ENCODE peak calls at places on chromosomes 3 and 15, in five cellular contexts. One of them, this sample, is unnamed.

GRCh38 chr3:13705702-13706280 is 156.9 kb downstream of the FBLN2 start:
- DNase-seq in astrocyte of the cerebellum: no peak
- DNase-seq in dorsolateral prefrontal cortex: no peak
- DNase-seq in SK-N-SH: no peak
- DNase-seq in body of pancreas: peak; percentile 2
- DNase-seq in this sample: no peak

GRCh38 chr15:89003865-89004725 is 84.2 kb upstream of the ABHD2 start:
- DNase-seq in dorsolateral prefrontal cortex: no peak
- DNase-seq in astrocyte of the cerebellum: no peak
- DNase-seq in SK-N-SH: peak; percentile 65
- DNase-seq in body of pancreas: no peak
- DNase-seq in this sample: no peak

GRCh38 chr15:31327674-31328424 is 1.2 kb downstream of the KLF13 start:
- DNase-seq in dorsolateral prefrontal cortex: peak; percentile 60
- DNase-seq in astrocyte of the cerebellum: no peak
- DNase-seq in body of pancreas: peak; percentile 74
- DNase-seq in SK-N-SH: peak; percentile 81
- DNase-seq in this sample: no peak

GRCh38 chr3:182913889-182914288 is 66.4 kb downstream of the DCUN1D1 start:
- DNase-seq in body of pancreas: no peak
- DNase-seq in SK-N-SH: no peak
- DNase-seq in astrocyte of the cerebellum: no peak
- DNase-seq in dorsolateral prefrontal cortex: no peak
- DNase-seq in this sample: no peak

GRCh38 chr3:190526787-190527767 is 13.2 kb downstream of the IL1RAP start:
- DNase-seq in body of pancreas: no peak
- DNase-seq in dorsolateral prefrontal cortex: no peak
- DNase-seq in SK-N-SH: no peak
- DNase-seq in astrocyte of the cerebellum: no peak
- DNase-seq in this sample: no peak

GRCh38 chr3:38528457-38528856 is 32.3 kb downstream of the EXOG start:
- DNase-seq in astrocyte of the cerebellum: no peak
- DNase-seq in SK-N-SH: peak; percentile 60
- DNase-seq in body of pancreas: no peak
- DNase-seq in dorsolateral prefrontal cortex: no peak
- DNase-seq in this sample: no peak

GRCh38 chr3:41405466-41405865 is 206.2 kb downstream of the CTNNB1 start:
- DNase-seq in body of pancreas: no peak
- DNase-seq in astrocyte of the cerebellum: peak; percentile 23
- DNase-seq in dorsolateral prefrontal cortex: no peak
- DNase-seq in SK-N-SH: no peak
- DNase-seq in this sample: no peak

GRCh38 chr15:70061086-70061370 is 36.7 kb downstream of the TLE3 start:
- DNase-seq in body of pancreas: no peak
- DNase-seq in astrocyte of the cerebellum: no peak
- DNase-seq in SK-N-SH: no peak
- DNase-seq in dorsolateral prefrontal cortex: peak; percentile 57
- DNase-seq in this sample: no peak

GRCh38 chr3:140821493-140821892 is 120.1 kb upstream of the SLC25A36 start:
- DNase-seq in dorsolateral prefrontal cortex: no peak
- DNase-seq in SK-N-SH: no peak
- DNase-seq in astrocyte of the cerebellum: no peak
- DNase-seq in body of pancreas: no peak
- DNase-seq in this sample: no peak

GRCh38 chr3:177596248-177596821 is 399.1 kb upstream of the TBL1XR1 start:
- DNase-seq in body of pancreas: peak; percentile 70
- DNase-seq in SK-N-SH: no peak
- DNase-seq in astrocyte of the cerebellum: peak; percentile 35
- DNase-seq in dorsolateral prefrontal cortex: no peak
- DNase-seq in this sample: no peak

GRCh38 chr3:196498297-196498696 is 5.3 kb downstream of the RNF168 start:
- DNase-seq in astrocyte of the cerebellum: no peak
- DNase-seq in dorsolateral prefrontal cortex: no peak
- DNase-seq in body of pancreas: no peak
- DNase-seq in SK-N-SH: no peak
- DNase-seq in this sample: no peak

GRCh38 chr3:192869131-192870027 is 48.3 kb downstream of the MB21D2 start:
- DNase-seq in SK-N-SH: no peak
- DNase-seq in astrocyte of the cerebellum: no peak
- DNase-seq in dorsolateral prefrontal cortex: peak; percentile 21
- DNase-seq in body of pancreas: no peak
- DNase-seq in this sample: no peak

GRCh38 chr15:26082833-26083174 is 219.7 kb upstream of the ATP10A start:
- DNase-seq in dorsolateral prefrontal cortex: no peak
- DNase-seq in SK-N-SH: no peak
- DNase-seq in astrocyte of the cerebellum: no peak
- DNase-seq in body of pancreas: no peak
- DNase-seq in this sample: peak; percentile 32

GRCh38 chr3:185825639-185826481 is 1.0 kb upstream of the IGF2BP2 start:
- DNase-seq in dorsolateral prefrontal cortex: no peak
- DNase-seq in astrocyte of the cerebellum: no peak
- DNase-seq in body of pancreas: peak; percentile 72
- DNase-seq in SK-N-SH: peak; percentile 65
- DNase-seq in this sample: no peak

GRCh38 chr3:113532698-113533533 is 561 bp downstream of the SIDT1 start:
- DNase-seq in astrocyte of the cerebellum: no peak
- DNase-seq in body of pancreas: peak; percentile 43
- DNase-seq in dorsolateral prefrontal cortex: no peak
- DNase-seq in SK-N-SH: peak; percentile 79
- DNase-seq in this sample: no peak

GRCh38 chr3:154548341-154548740 is 118.4 kb upstream of the GPR149 start:
- DNase-seq in SK-N-SH: no peak
- DNase-seq in body of pancreas: no peak
- DNase-seq in dorsolateral prefrontal cortex: no peak
- DNase-seq in astrocyte of the cerebellum: no peak
- DNase-seq in this sample: no peak

GRCh38 chr3:162441716-162442115 is 945.1 kb downstream of the OTOL1 start:
- DNase-seq in body of pancreas: no peak
- DNase-seq in astrocyte of the cerebellum: no peak
- DNase-seq in SK-N-SH: no peak
- DNase-seq in dorsolateral prefrontal cortex: no peak
- DNase-seq in this sample: no peak

GRCh38 chr15:41115088-41115651 is 910 bp downstream of the INO80 start:
- DNase-seq in dorsolateral prefrontal cortex: no peak
- DNase-seq in body of pancreas: no peak
- DNase-seq in SK-N-SH: peak; percentile 53
- DNase-seq in astrocyte of the cerebellum: peak; percentile 69
- DNase-seq in this sample: no peak

GRCh38 chr15:78072080-78072892 is 5.2 kb downstream of the TBC1D2B start:
- DNase-seq in SK-N-SH: no peak
- DNase-seq in astrocyte of the cerebellum: no peak
- DNase-seq in dorsolateral prefrontal cortex: peak; percentile 35
- DNase-seq in body of pancreas: no peak
- DNase-seq in this sample: peak; percentile 58

GRCh38 chr15:88657326-88658069 is 18.7 kb downstream of the ISG20 start:
- DNase-seq in astrocyte of the cerebellum: no peak
- DNase-seq in dorsolateral prefrontal cortex: no peak
- DNase-seq in SK-N-SH: peak; percentile 78
- DNase-seq in body of pancreas: peak; percentile 52
- DNase-seq in this sample: no peak

GRCh38 chr3:20320489-20320888 is 134.5 kb upstream of the SGO1 start:
- DNase-seq in SK-N-SH: no peak
- DNase-seq in astrocyte of the cerebellum: no peak
- DNase-seq in dorsolateral prefrontal cortex: no peak
- DNase-seq in body of pancreas: peak; percentile 64
- DNase-seq in this sample: no peak

GRCh38 chr15:85151861-85152260 is 170.2 kb downstream of the PDE8A start:
- DNase-seq in SK-N-SH: no peak
- DNase-seq in dorsolateral prefrontal cortex: no peak
- DNase-seq in body of pancreas: no peak
- DNase-seq in astrocyte of the cerebellum: no peak
- DNase-seq in this sample: no peak

GRCh38 chr3:126127452-126127851 is 43.5 kb upstream of the SLC41A3 start:
- DNase-seq in SK-N-SH: no peak
- DNase-seq in astrocyte of the cerebellum: no peak
- DNase-seq in dorsolateral prefrontal cortex: no peak
- DNase-seq in body of pancreas: peak; percentile 4
- DNase-seq in this sample: no peak

GRCh38 chr3:87503901-87504498 is 227.6 kb upstream of the POU1F1 start:
- DNase-seq in dorsolateral prefrontal cortex: no peak
- DNase-seq in astrocyte of the cerebellum: peak; percentile 64
- DNase-seq in SK-N-SH: peak; percentile 47
- DNase-seq in body of pancreas: peak; percentile 50
- DNase-seq in this sample: peak; percentile 32

GRCh38 chr3:23077126-23077525 is 126.0 kb upstream of the UBE2E2 start:
- DNase-seq in SK-N-SH: no peak
- DNase-seq in astrocyte of the cerebellum: no peak
- DNase-seq in body of pancreas: no peak
- DNase-seq in dorsolateral prefrontal cortex: no peak
- DNase-seq in this sample: no peak

GRCh38 chr3:188294823-188295487 is 141.0 kb downstream of the LPP start:
- DNase-seq in SK-N-SH: no peak
- DNase-seq in dorsolateral prefrontal cortex: no peak
- DNase-seq in astrocyte of the cerebellum: peak; percentile 91
- DNase-seq in body of pancreas: peak; percentile 67
- DNase-seq in this sample: peak; percentile 80

GRCh38 chr3:107899996-107900651 is 190.7 kb downstream of the CD47 start:
- DNase-seq in body of pancreas: no peak
- DNase-seq in astrocyte of the cerebellum: no peak
- DNase-seq in dorsolateral prefrontal cortex: no peak
- DNase-seq in SK-N-SH: no peak
- DNase-seq in this sample: no peak

GRCh38 chr3:113697192-113698090 is 999 bp upstream of the USF3 start:
- DNase-seq in body of pancreas: peak; percentile 42
- DNase-seq in SK-N-SH: peak; percentile 43
- DNase-seq in dorsolateral prefrontal cortex: peak; percentile 4
- DNase-seq in astrocyte of the cerebellum: no peak
- DNase-seq in this sample: no peak

GRCh38 chr3:69297525-69297924 is 88.4 kb downstream of the FRMD4B start:
- DNase-seq in astrocyte of the cerebellum: no peak
- DNase-seq in dorsolateral prefrontal cortex: no peak
- DNase-seq in body of pancreas: no peak
- DNase-seq in SK-N-SH: peak; percentile 60
- DNase-seq in this sample: no peak
- TF ChIP-seq CTCF in astrocyte of the cerebellum: no peak
- TF ChIP-seq CTCF in dorsolateral prefrontal cortex: no peak
- TF ChIP-seq CTCF in body of pancreas: no peak
- TF ChIP-seq CTCF in SK-N-SH: no peak
- TF ChIP-seq CTCF in this sample: no peak

GRCh38 chr15:64772964-64773363 is 2.4 kb downstream of the RBPMS2 start:
- DNase-seq in body of pancreas: no peak
- DNase-seq in SK-N-SH: no peak
- DNase-seq in dorsolateral prefrontal cortex: no peak
- DNase-seq in astrocyte of the cerebellum: no peak
- DNase-seq in this sample: no peak
- H3K4me3 ChIP-seq in body of pancreas: no peak overlapping the region
- H3K4me3 ChIP-seq in SK-N-SH: no peak overlapping the region
- H3K4me3 ChIP-seq in dorsolateral prefrontal cortex: no peak overlapping the region
- H3K4me3 ChIP-seq in astrocyte of the cerebellum: no peak overlapping the region
- H3K4me3 ChIP-seq in this sample: no peak overlapping the region

DNA sequence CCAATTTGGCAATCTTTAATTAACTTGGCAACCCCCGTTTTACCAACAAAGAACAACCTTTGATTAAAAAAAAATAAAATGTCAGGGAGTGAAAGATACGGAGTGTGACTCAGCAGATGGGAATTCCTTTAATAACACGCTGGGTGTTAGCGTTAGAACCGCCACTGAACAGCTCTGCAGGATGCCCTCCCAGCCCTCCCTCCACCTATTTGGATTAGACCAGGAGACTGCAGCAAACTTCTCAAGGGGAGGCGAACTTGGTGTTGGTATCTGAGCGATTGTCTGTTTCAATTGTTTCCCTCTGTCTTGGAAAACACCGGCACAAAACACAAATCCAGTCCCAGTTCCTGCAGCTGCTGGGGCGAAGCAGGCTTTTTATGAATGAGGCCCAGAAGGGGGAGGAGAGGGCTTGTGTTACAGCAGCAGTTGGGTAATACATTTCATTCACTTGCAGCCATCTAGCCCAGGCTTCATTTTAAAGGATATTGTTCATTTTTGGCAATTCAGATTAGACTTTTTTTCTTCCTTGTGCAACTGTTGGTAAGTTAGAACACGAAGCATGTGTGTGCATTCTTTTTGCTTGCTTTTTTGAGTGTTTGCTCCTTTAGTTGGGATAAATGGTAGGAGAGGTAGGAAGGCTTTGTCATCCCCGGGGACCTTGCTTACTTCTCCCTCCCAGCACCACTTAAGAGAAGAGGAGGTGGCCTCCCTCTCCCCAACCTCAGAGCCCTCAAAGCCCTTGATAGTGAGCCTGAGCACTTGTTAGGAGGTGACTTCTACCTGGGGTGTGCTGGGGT is 152.3 kb downstream of the IGF1R start:
- DNase-seq in body of pancreas: peak; percentile 59
- DNase-seq in astrocyte of the cerebellum: peak; percentile 71
- DNase-seq in SK-N-SH: peak; percentile 44
- DNase-seq in dorsolateral prefrontal cortex: peak; percentile 68
- DNase-seq in this sample: peak; percentile 26
- TF ChIP-seq CTCF in body of pancreas: no peak
- TF ChIP-seq CTCF in astrocyte of the cerebellum: no peak
- TF ChIP-seq CTCF in SK-N-SH: no peak
- TF ChIP-seq CTCF in dorsolateral prefrontal cortex: no peak
- TF ChIP-seq CTCF in this sample: no peak

GRCh38 chr15:92665100-92665555 is 9.6 kb upstream of the FAM174B start:
- DNase-seq in astrocyte of the cerebellum: no peak
- DNase-seq in body of pancreas: no peak
- DNase-seq in SK-N-SH: no peak
- DNase-seq in dorsolateral prefrontal cortex: peak; percentile 37
- DNase-seq in this sample: no peak
- H3K4me3 ChIP-seq in astrocyte of the cerebellum: no peak overlapping the region
- H3K4me3 ChIP-seq in body of pancreas: no peak overlapping the region
- H3K4me3 ChIP-seq in SK-N-SH: no peak overlapping the region
- H3K4me3 ChIP-seq in dorsolateral prefrontal cortex: peak overlapping the region; percentile 26
- H3K4me3 ChIP-seq in this sample: no peak overlapping the region

GRCh38 chr3:71566776-71567175 is 16.8 kb downstream of the FOXP1 start:
- DNase-seq in SK-N-SH: no peak
- DNase-seq in astrocyte of the cerebellum: no peak
- DNase-seq in body of pancreas: no peak
- DNase-seq in dorsolateral prefrontal cortex: no peak
- DNase-seq in this sample: no peak

GRCh38 chr3:71565326-71565725 is 18.2 kb downstream of the FOXP1 start:
- DNase-seq in body of pancreas: no peak
- DNase-seq in dorsolateral prefrontal cortex: no peak
- DNase-seq in astrocyte of the cerebellum: no peak
- DNase-seq in SK-N-SH: no peak
- DNase-seq in this sample: no peak

GRCh38 chr3:71565976-71566375 is 17.6 kb downstream of the FOXP1 start:
- DNase-seq in SK-N-SH: no peak
- DNase-seq in dorsolateral prefrontal cortex: no peak
- DNase-seq in astrocyte of the cerebellum: no peak
- DNase-seq in body of pancreas: no peak
- DNase-seq in this sample: no peak

GRCh38 chr3:71570453-71571038 is 13.0 kb downstream of the FOXP1 start:
- DNase-seq in SK-N-SH: no peak
- DNase-seq in body of pancreas: no peak
- DNase-seq in dorsolateral prefrontal cortex: no peak
- DNase-seq in astrocyte of the cerebellum: no peak
- DNase-seq in this sample: no peak

GRCh38 chr3:71568217-71568616 is 15.3 kb downstream of the FOXP1 start:
- DNase-seq in astrocyte of the cerebellum: no peak
- DNase-seq in SK-N-SH: no peak
- DNase-seq in dorsolateral prefrontal cortex: no peak
- DNase-seq in body of pancreas: no peak
- DNase-seq in this sample: no peak
- TF ChIP-seq CTCF in astrocyte of the cerebellum: no peak
- TF ChIP-seq CTCF in SK-N-SH: no peak
- TF ChIP-seq CTCF in dorsolateral prefrontal cortex: no peak
- TF ChIP-seq CTCF in body of pancreas: no peak
- TF ChIP-seq CTCF in this sample: no peak